ENCODE peak calls at places on chromosomes 4 and X, in five cellular contexts. U, E, H, N and K are unnamed samples.

GRCh38 chr4:48483006-48483776 is at the start of gene SLC10A4:
- DNase-seq in U (no peak), E (no peak), H (no peak), N (no peak), K (no peak)

GRCh38 chr4:123191728-123192127 is 204.9 kb upstream of the SPRY1 start:
- DNase-seq in U (no peak), E (no peak), H (no peak), N (no peak), K (no peak)

GRCh38 chrX:2242326-2242725 is 258.4 kb downstream of the DHRSX start:
- DNase-seq in U (no peak), E (no peak), H (no peak), N (no peak), K (no peak)

GRCh38 chr4:7295917-7296660 is 103.8 kb downstream of the SORCS2 start:
- DNase-seq in U (no peak), E (peak; percentile 37), H (peak; percentile 36), N (no peak), K (no peak)

GRCh38 chr4:182916483-182917181 is 554 bp downstream of the DCTD start:
- DNase-seq in U (peak; percentile 56), E (peak; percentile 67), H (peak; percentile 71), N (no peak), K (peak; percentile 52)

GRCh38 chrX:115892787-115893671 is 277.5 kb upstream of the AGTR2 start:
- DNase-seq in U (peak; percentile 36), E (peak; percentile 70), H (peak; percentile 53), N (no peak), K (no peak)

GRCh38 chr4:147913137-147913536 is 181.2 kb downstream of the ARHGAP10 start:
- DNase-seq in U (no peak), E (no peak), H (no peak), N (no peak), K (no peak)

GRCh38 chr4:65968873-65969272 is 298.6 kb upstream of the EPHA5 start:
- DNase-seq in U (no peak), E (peak; percentile 68), H (peak; percentile 37), N (no peak), K (no peak)

GRCh38 chrX:33109858-33110257 is 101.5 kb downstream of the DMD start:
- DNase-seq in U (no peak), E (no peak), H (no peak), N (no peak), K (no peak)

GRCh38 chr4:17168571-17168970 is 270.1 kb upstream of the LDB2 start:
- DNase-seq in U (peak; percentile 35), E (peak; percentile 87), H (peak; percentile 75), N (no peak), K (no peak)

GRCh38 chr4:20761382-20761781 is 61.1 kb downstream of the PACRGL start:
- DNase-seq in U (no peak), E (no peak), H (no peak), N (no peak), K (no peak)

GRCh38 chr4:147828361-147828760 is 96.5 kb downstream of the ARHGAP10 start:
- DNase-seq in U (no peak), E (peak; percentile 70), H (peak; percentile 62), N (no peak), K (no peak)

GRCh38 chrX:134936542-134936941 is 54.2 kb upstream of the SMIM10 start:
- DNase-seq in U (no peak), E (peak; percentile 53), H (peak; percentile 70), N (no peak), K (no peak)

GRCh38 chr4:113452868-113453620 is 308.5 kb downstream of the CAMK2D start:
- DNase-seq in U (no peak), E (peak; percentile 41), H (peak; percentile 97), N (no peak), K (no peak)